ENCODE peak calls at places on chromosomes 13 and 19, in eight cellular contexts. One of them, this sample, is unnamed.

GRCh38 chr13:86725105-86725504 is 925.9 kb upstream of the SLITRK6 start:
- DNase-seq in hepatic stellate cell: no peak
- DNase-seq in activated naive CD4-positive, alpha-beta T cell: no peak
- DNase-seq in central memory CD4-positive, alpha-beta T cell: no peak
- DNase-seq in pons: no peak
- DNase-seq in H7: peak
- DNase-seq in caudate nucleus: no peak
- DNase-seq in activated CD4-positive, alpha-beta memory T cell treated with anti-CD3 and anti-CD28 coated beads for 36 hours: no peak
- DNase-seq in this sample: no peak

GRCh38 chr19:54029930-54030490 is 33.7 kb downstream of the VSTM1 start:
- DNase-seq in hepatic stellate cell: peak
- DNase-seq in activated naive CD4-positive, alpha-beta T cell: peak
- DNase-seq in central memory CD4-positive, alpha-beta T cell: peak
- DNase-seq in activated CD4-positive, alpha-beta memory T cell treated with anti-CD3 and anti-CD28 coated beads for 36 hours: peak
- DNase-seq in pons: peak
- DNase-seq in H7: peak
- DNase-seq in caudate nucleus: peak
- DNase-seq in this sample: peak

GRCh38 chr13:44140146-44140545 is 233.5 kb upstream of the SERP2 start:
- DNase-seq in H7: peak
- DNase-seq in activated CD4-positive, alpha-beta memory T cell treated with anti-CD3 and anti-CD28 coated beads for 36 hours: no peak
- DNase-seq in pons: no peak
- DNase-seq in caudate nucleus: no peak
- DNase-seq in activated naive CD4-positive, alpha-beta T cell: no peak
- DNase-seq in hepatic stellate cell: no peak
- DNase-seq in central memory CD4-positive, alpha-beta T cell: no peak
- DNase-seq in this sample: no peak

GRCh38 chr19:50718255-50719118 is 1.1 kb downstream of the SHANK1 start:
- DNase-seq in activated CD4-positive, alpha-beta memory T cell treated with anti-CD3 and anti-CD28 coated beads for 36 hours: no peak
- DNase-seq in central memory CD4-positive, alpha-beta T cell: no peak
- DNase-seq in pons: no peak
- DNase-seq in hepatic stellate cell: peak
- DNase-seq in caudate nucleus: peak
- DNase-seq in H7: peak
- DNase-seq in activated naive CD4-positive, alpha-beta T cell: peak
- DNase-seq in this sample: no peak

GRCh38 chr19:49915271-49915670 is 13.7 kb upstream of the ATF5 start:
- DNase-seq in central memory CD4-positive, alpha-beta T cell: no peak
- DNase-seq in activated CD4-positive, alpha-beta memory T cell treated with anti-CD3 and anti-CD28 coated beads for 36 hours: no peak
- DNase-seq in pons: no peak
- DNase-seq in caudate nucleus: no peak
- DNase-seq in H7: no peak
- DNase-seq in activated naive CD4-positive, alpha-beta T cell: no peak
- DNase-seq in hepatic stellate cell: no peak
- DNase-seq in this sample: no peak

GRCh38 chr13:43725460-43725859 is 61.3 kb downstream of the ENOX1 start:
- DNase-seq in caudate nucleus: no peak
- DNase-seq in hepatic stellate cell: no peak
- DNase-seq in activated CD4-positive, alpha-beta memory T cell treated with anti-CD3 and anti-CD28 coated beads for 36 hours: no peak
- DNase-seq in central memory CD4-positive, alpha-beta T cell: no peak
- DNase-seq in pons: no peak
- DNase-seq in H7: no peak
- DNase-seq in activated naive CD4-positive, alpha-beta T cell: no peak
- DNase-seq in this sample: no peak

GRCh38 chr13:40664100-40665060 is 2.1 kb downstream of the FOXO1 start:
- DNase-seq in H7: peak
- DNase-seq in activated CD4-positive, alpha-beta memory T cell treated with anti-CD3 and anti-CD28 coated beads for 36 hours: peak
- DNase-seq in activated naive CD4-positive, alpha-beta T cell: peak
- DNase-seq in hepatic stellate cell: peak
- DNase-seq in pons: peak
- DNase-seq in central memory CD4-positive, alpha-beta T cell: peak
- DNase-seq in caudate nucleus: peak
- DNase-seq in this sample: peak

GRCh38 chr19:49475995-49476880 is 2.2 kb downstream of the FLT3LG start:
- DNase-seq in central memory CD4-positive, alpha-beta T cell: peak
- DNase-seq in hepatic stellate cell: peak
- DNase-seq in pons: no peak
- DNase-seq in H7: peak
- DNase-seq in caudate nucleus: no peak
- DNase-seq in activated naive CD4-positive, alpha-beta T cell: peak
- DNase-seq in activated CD4-positive, alpha-beta memory T cell treated with anti-CD3 and anti-CD28 coated beads for 36 hours: peak
- DNase-seq in this sample: peak

GRCh38 chr19:1945899-1946298 is 4.9 kb downstream of the CSNK1G2 start:
- DNase-seq in H7: peak
- DNase-seq in activated naive CD4-positive, alpha-beta T cell: no peak
- DNase-seq in hepatic stellate cell: peak
- DNase-seq in central memory CD4-positive, alpha-beta T cell: peak
- DNase-seq in caudate nucleus: peak
- DNase-seq in activated CD4-positive, alpha-beta memory T cell treated with anti-CD3 and anti-CD28 coated beads for 36 hours: peak
- DNase-seq in pons: no peak
- DNase-seq in this sample: peak

GRCh38 chr19:14053032-14053431 is 8.8 kb downstream of the PALM3 start:
- DNase-seq in caudate nucleus: no peak
- DNase-seq in activated CD4-positive, alpha-beta memory T cell treated with anti-CD3 and anti-CD28 coated beads for 36 hours: no peak
- DNase-seq in central memory CD4-positive, alpha-beta T cell: no peak
- DNase-seq in pons: no peak
- DNase-seq in hepatic stellate cell: no peak
- DNase-seq in activated naive CD4-positive, alpha-beta T cell: no peak
- DNase-seq in H7: peak
- DNase-seq in this sample: no peak

GRCh38 chr13:40597735-40598365 is 68.6 kb downstream of the FOXO1 start:
- DNase-seq in central memory CD4-positive, alpha-beta T cell: no peak
- DNase-seq in activated naive CD4-positive, alpha-beta T cell: no peak
- DNase-seq in activated CD4-positive, alpha-beta memory T cell treated with anti-CD3 and anti-CD28 coated beads for 36 hours: peak
- DNase-seq in H7: no peak
- DNase-seq in pons: no peak
- DNase-seq in caudate nucleus: no peak
- DNase-seq in hepatic stellate cell: no peak
- DNase-seq in this sample: no peak

GRCh38 chr13:113765241-113765910 is 6.3 kb downstream of the TMEM255B start:
- DNase-seq in H7: peak
- DNase-seq in activated naive CD4-positive, alpha-beta T cell: no peak
- DNase-seq in caudate nucleus: no peak
- DNase-seq in pons: no peak
- DNase-seq in central memory CD4-positive, alpha-beta T cell: no peak
- DNase-seq in activated CD4-positive, alpha-beta memory T cell treated with anti-CD3 and anti-CD28 coated beads for 36 hours: no peak
- DNase-seq in hepatic stellate cell: no peak
- DNase-seq in this sample: no peak

GRCh38 chr13:46160474-46161066 is 21.4 kb downstream of the LCP1 start:
- DNase-seq in hepatic stellate cell: peak
- DNase-seq in activated CD4-positive, alpha-beta memory T cell treated with anti-CD3 and anti-CD28 coated beads for 36 hours: no peak
- DNase-seq in activated naive CD4-positive, alpha-beta T cell: no peak
- DNase-seq in H7: peak
- DNase-seq in central memory CD4-positive, alpha-beta T cell: peak
- DNase-seq in pons: peak
- DNase-seq in caudate nucleus: no peak
- DNase-seq in this sample: peak